ENCODE peak calls at places on chromosomes 6 and 20, in eight cellular contexts. T is NCI-H1436; H is activated CD8-positive, alpha-beta T cell treated with anti-CD3 and anti-CD28 coated beads, Interleukin-2, amount 10 ng/mL, durations not matched to agents 7 days and 5 days; V is hepatocyte; S is pons; O is bronchial epithelial cell; J is left ventricle myocardium inferior; R is activated naive CD8-positive, alpha-beta T cell treated with anti-CD3 and anti-CD28 coated beads, Interleukin-2, amount 50 U/mL, for 24 hours. L is an unnamed sample.
A peak's percentile ranks its signal among the peaks of the same experiment; 100 is the strongest.

GRCh38 chr6:112839525-112839961 is 492.4 kb downstream of the RFPL4B start:
- DNase-seq in T (no peak), H (no peak), V (peak; percentile 9), S (no peak), O (peak; percentile 21), J (no peak), R (no peak), L (no peak)

GRCh38 chr20:22348010-22348409 is 236.4 kb downstream of the FOXA2 start:
- DNase-seq in T (no peak), H (no peak), V (peak; percentile 10), S (no peak), O (no peak), J (no peak), R (no peak), L (no peak)

GRCh38 chr6:131629656-131630055 is 1.6 kb upstream of the MED23 start:
- DNase-seq in T (no peak), H (no peak), V (no peak), S (peak; percentile 19), O (peak; percentile 15), J (no peak), R (no peak), L (no peak)

GRCh38 chr20:20824924-20825584 is 112.6 kb upstream of the RALGAPA2 start:
- DNase-seq in T (peak; percentile 60), H (peak; percentile 70), V (peak; percentile 77), S (peak; percentile 70), O (peak; percentile 29), J (peak; percentile 28), R (peak; percentile 62), L (peak; percentile 83)

GRCh38 chr6:38755207-38755606 is 40.1 kb downstream of the DNAH8 start:
- DNase-seq in T (no peak), H (no peak), V (no peak), S (no peak), O (peak; percentile 83), J (no peak), R (no peak), L (no peak)

GRCh38 chr20:32539817-32540675 is 45.1 kb downstream of the NOL4L start:
- DNase-seq in T (no peak), H (peak; percentile 89), V (peak; percentile 71), S (no peak), O (peak; percentile 26), J (no peak), R (peak; percentile 69), L (no peak)

GRCh38 chr6:32609731-32610640 is 20.3 kb upstream of the HLA-DRB1 start:
- DNase-seq in T (no peak), H (peak; percentile 64), V (peak; percentile 95), S (peak; percentile 95), O (peak; percentile 99), J (no peak), R (peak; percentile 44), L (peak; percentile 64)

GRCh38 chr6:141482773-141483172 is 650.0 kb upstream of the GJE1 start:
- DNase-seq in T (no peak), H (no peak), V (no peak), S (peak; percentile 37), O (no peak), J (no peak), R (no peak), L (no peak)

GRCh38 chr20:45962031-45962755 is 9.8 kb downstream of the ZNF335 start:
- DNase-seq in T (no peak), H (no peak), V (no peak), S (no peak), O (no peak), J (no peak), R (no peak), L (no peak)

GRCh38 chr6:159252955-159253508 is 83.8 kb downstream of the FNDC1 start:
- DNase-seq in T (peak; percentile 71), H (peak; percentile 24), V (peak; percentile 48), S (peak; percentile 56), O (peak; percentile 96), J (no peak), R (no peak), L (peak; percentile 62)

GRCh38 chr6:148166339-148166949 is 176.2 kb upstream of the SASH1 start:
- DNase-seq in T (peak; percentile 4), H (no peak), V (peak; percentile 66), S (peak; percentile 89), O (peak; percentile 62), J (no peak), R (no peak), L (peak; percentile 30)

GRCh38 chr6:163994566-163994965 is 580.0 kb downstream of the QKI start:
- DNase-seq in T (no peak), H (no peak), V (no peak), S (no peak), O (no peak), J (no peak), R (no peak), L (no peak)

GRCh38 chr6:85923013-85923430 is 280.3 kb upstream of the SYNCRIP start:
- DNase-seq in T (peak; percentile 29), H (peak; percentile 22), V (peak; percentile 83), S (peak; percentile 81), O (peak; percentile 73), J (no peak), R (no peak), L (peak; percentile 30)

GRCh38 chr6:71889366-71889765 is 3.0 kb downstream of the RIMS1 start:
- DNase-seq in T (no peak), H (no peak), V (no peak), S (no peak), O (no peak), J (no peak), R (no peak), L (no peak)

GRCh38 chr6:145026267-145026679 is 709.0 kb downstream of the EPM2A start:
- DNase-seq in T (no peak), H (no peak), V (no peak), S (no peak), O (no peak), J (no peak), R (no peak), L (no peak)

GRCh38 chr6:6585003-6585311 is 3.6 kb upstream of the LY86 start:
- DNase-seq in T (peak; percentile 22), H (no peak), V (no peak), S (no peak), O (no peak), J (no peak), R (no peak), L (no peak)

GRCh38 chr6:27280064-27280539 is 32.0 kb downstream of the POM121L2 start:
- DNase-seq in T (no peak), H (peak; percentile 42), V (peak; percentile 73), S (peak; percentile 20), O (peak; percentile 50), J (no peak), R (peak; percentile 46), L (peak; percentile 55)

GRCh38 chr6:17912521-17912920 is 74.9 kb downstream of the KIF13A start:
- DNase-seq in T (no peak), H (no peak), V (no peak), S (no peak), O (no peak), J (no peak), R (no peak), L (no peak)

GRCh38 chr6:37134622-37135191 is 35.2 kb upstream of the PIM1 start:
- DNase-seq in T (no peak), H (no peak), V (peak; percentile 71), S (no peak), O (peak; percentile 99), J (no peak), R (no peak), L (no peak)

GRCh38 chr6:21595265-21595950 is 1.9 kb downstream of the SOX4 start:
- DNase-seq in T (no peak), H (peak; percentile 23), V (peak; percentile 44), S (no peak), O (no peak), J (peak; percentile 29), R (peak; percentile 23), L (peak; percentile 47)

GRCh38 chr6:25503686-25504085 is 148.3 kb upstream of the SCGN start:
- DNase-seq in T (no peak), H (no peak), V (no peak), S (no peak), O (no peak), J (no peak), R (no peak), L (no peak)

GRCh38 chr20:57482148-57482547 is 42.8 kb downstream of the CTCFL start:
- DNase-seq in T (no peak), H (no peak), V (no peak), S (no peak), O (no peak), J (no peak), R (no peak), L (no peak)

GRCh38 chr6:6131492-6132109 is 124.9 kb upstream of the NRN1 start:
- DNase-seq in T (peak; percentile 4), H (peak; percentile 24), V (peak; percentile 29), S (peak; percentile 20), O (peak; percentile 2), J (no peak), R (no peak), L (peak; percentile 40)

GRCh38 chr6:14396826-14397517 is 279.4 kb downstream of the CD83 start:
- DNase-seq in T (no peak), H (peak; percentile 26), V (no peak), S (no peak), O (peak; percentile 63), J (no peak), R (peak; percentile 26), L (peak; percentile 49)

GRCh38 chr6:112183271-112183671 is 71.1 kb downstream of the LAMA4 start:
- DNase-seq in T (no peak), H (no peak), V (no peak), S (no peak), O (no peak), J (no peak), R (no peak), L (no peak)

GRCh38 chr20:10231290-10231689 is 12.7 kb downstream of the SNAP25 start:
- DNase-seq in T (no peak), H (no peak), V (no peak), S (no peak), O (no peak), J (no peak), R (no peak), L (no peak)

GRCh38 chr6:151317206-151317994 is 74.0 kb downstream of the ZBTB2 start:
- DNase-seq in T (no peak), H (no peak), V (peak; percentile 13), S (no peak), O (peak; percentile 86), J (no peak), R (no peak), L (no peak)

GRCh38 chr20:57289401-57290177 is 23.1 kb upstream of the BMP7 start:
- DNase-seq in T (no peak), H (no peak), V (no peak), S (peak; percentile 58), O (no peak), J (no peak), R (no peak), L (no peak)

GRCh38 chr6:116286773-116287358 is 7.1 kb upstream of the TSPYL1 start:
- DNase-seq in T (no peak), H (no peak), V (no peak), S (no peak), O (peak; percentile 60), J (no peak), R (no peak), L (no peak)

GRCh38 chr6:129860901-129861665 is at the start of gene TMEM244:
- DNase-seq in T (no peak), H (no peak), V (no peak), S (peak; percentile 52), O (no peak), J (no peak), R (no peak), L (no peak)

GRCh38 chr6:134207431-134207830 is 110.5 kb downstream of the SGK1 start:
- DNase-seq in T (no peak), H (no peak), V (no peak), S (no peak), O (no peak), J (no peak), R (no peak), L (no peak)

GRCh38 chr6:109490708-109491107 is 7.7 kb upstream of the ZBTB24 start:
- DNase-seq in T (no peak), H (no peak), V (no peak), S (no peak), O (no peak), J (no peak), R (no peak), L (no peak)

GRCh38 chr6:46221221-46221793 is 50.5 kb upstream of the ENPP5 start:
- DNase-seq in T (peak; percentile 24), H (no peak), V (peak; percentile 69), S (peak; percentile 89), O (peak; percentile 31), J (no peak), R (no peak), L (peak; percentile 42)

GRCh38 chr20:4866429-4866828 is 134.9 kb downstream of the SLC23A2 start:
- DNase-seq in T (no peak), H (no peak), V (no peak), S (no peak), O (peak; percentile 78), J (no peak), R (no peak), L (no peak)

L was measured in GM13976.